ENCODE peak calls at places on chromosomes 1 and 21, in four cellular contexts. T is breast epithelium, S is vagina, L is tibial nerve. G is an unnamed sample.
A peak's percentile ranks its signal among the peaks of the same experiment; 100 is the strongest.

GRCh38 chr21:16588433-16588860 is 858.7 kb downstream of the USP25 start:
- DNase-seq in T (peak; percentile 58), S (no peak), L (peak; percentile 56), G (peak; percentile 29)

GRCh38 chr1:156014829-156015228 is 5.9 kb downstream of the SSR2 start:
- DNase-seq in T (no peak), S (no peak), L (no peak), G (no peak)

GRCh38 chr21:33586927-33587326 is 1.6 kb downstream of the DONSON start:
- DNase-seq in T (no peak), S (no peak), L (no peak), G (no peak)

GRCh38 chr1:246329900-246330299 is 177.2 kb downstream of the SMYD3 start:
- DNase-seq in T (no peak), S (no peak), L (no peak), G (no peak)

GRCh38 chr1:29120955-29121485 is 2.7 kb downstream of the TMEM200B start:
- DNase-seq in T (no peak), S (no peak), L (no peak), G (no peak)

GRCh38 chr21:36499578-36500471 is 19.9 kb upstream of the CLDN14 start:
- DNase-seq in T (peak; percentile 86), S (no peak), L (no peak), G (peak; percentile 70)

GRCh38 chr1:153912349-153912748 is 10.4 kb downstream of the GATAD2B start:
- DNase-seq in T (no peak), S (no peak), L (no peak), G (no peak)

GRCh38 chr1:31054349-31054748 is 11.2 kb downstream of the PUM1 start:
- DNase-seq in T (no peak), S (no peak), L (no peak), G (no peak)

GRCh38 chr1:50172299-50172698 is 63.6 kb downstream of the ELAVL4 start:
- DNase-seq in T (no peak), S (no peak), L (no peak), G (no peak)

GRCh38 chr1:98468111-98468717 is 193.3 kb upstream of the SNX7 start:
- DNase-seq in T (no peak), S (no peak), L (no peak), G (no peak)

GRCh38 chr1:244865028-244865371 is 657 bp upstream of the HNRNPU start:
- DNase-seq in T (no peak), S (peak; percentile 88), L (no peak), G (no peak)

GRCh38 chr1:229694053-229694693 is 68.1 kb downstream of the URB2 start:
- DNase-seq in T (no peak), S (peak; percentile 98), L (peak; percentile 78), G (no peak)

GRCh38 chr1:33181906-33182305 is at the start of gene TRIM62:
- DNase-seq in T (peak; percentile 81), S (peak; percentile 90), L (peak; percentile 82), G (peak; percentile 92)

GRCh38 chr1:200867018-200867811 is 5.6 kb upstream of the GPR25 start:
- DNase-seq in T (no peak), S (no peak), L (no peak), G (no peak)

GRCh38 chr1:33099290-33100118 is 18.6 kb downstream of the AZIN2 start:
- DNase-seq in T (peak; percentile 69), S (no peak), L (peak; percentile 37), G (no peak)

GRCh38 chr1:7516341-7516740 is 254.8 kb upstream of the VAMP3 start:
- DNase-seq in T (no peak), S (no peak), L (no peak), G (no peak)

GRCh38 chr1:117599286-117599685 is 6.6 kb upstream of the TENT5C start:
- DNase-seq in T (no peak), S (no peak), L (no peak), G (no peak)

GRCh38 chr1:171798311-171798710 is 16.9 kb downstream of the METTL13 start:
- DNase-seq in T (no peak), S (no peak), L (no peak), G (no peak)

GRCh38 chr1:113396585-113396984 is 6.3 kb downstream of the MAGI3 start:
- DNase-seq in T (no peak), S (no peak), L (no peak), G (no peak)

GRCh38 chr1:226867461-226868054 is 2.9 kb upstream of the PSEN2 start:
- DNase-seq in T (no peak), S (peak; percentile 42), L (no peak), G (no peak)

GRCh38 chr1:7549277-7549676 is 221.8 kb upstream of the VAMP3 start:
- DNase-seq in T (no peak), S (no peak), L (no peak), G (no peak)

GRCh38 chr1:53043271-53043670 is 18.7 kb upstream of the PODN start:
- DNase-seq in T (no peak), S (no peak), L (no peak), G (no peak)

DNA sequence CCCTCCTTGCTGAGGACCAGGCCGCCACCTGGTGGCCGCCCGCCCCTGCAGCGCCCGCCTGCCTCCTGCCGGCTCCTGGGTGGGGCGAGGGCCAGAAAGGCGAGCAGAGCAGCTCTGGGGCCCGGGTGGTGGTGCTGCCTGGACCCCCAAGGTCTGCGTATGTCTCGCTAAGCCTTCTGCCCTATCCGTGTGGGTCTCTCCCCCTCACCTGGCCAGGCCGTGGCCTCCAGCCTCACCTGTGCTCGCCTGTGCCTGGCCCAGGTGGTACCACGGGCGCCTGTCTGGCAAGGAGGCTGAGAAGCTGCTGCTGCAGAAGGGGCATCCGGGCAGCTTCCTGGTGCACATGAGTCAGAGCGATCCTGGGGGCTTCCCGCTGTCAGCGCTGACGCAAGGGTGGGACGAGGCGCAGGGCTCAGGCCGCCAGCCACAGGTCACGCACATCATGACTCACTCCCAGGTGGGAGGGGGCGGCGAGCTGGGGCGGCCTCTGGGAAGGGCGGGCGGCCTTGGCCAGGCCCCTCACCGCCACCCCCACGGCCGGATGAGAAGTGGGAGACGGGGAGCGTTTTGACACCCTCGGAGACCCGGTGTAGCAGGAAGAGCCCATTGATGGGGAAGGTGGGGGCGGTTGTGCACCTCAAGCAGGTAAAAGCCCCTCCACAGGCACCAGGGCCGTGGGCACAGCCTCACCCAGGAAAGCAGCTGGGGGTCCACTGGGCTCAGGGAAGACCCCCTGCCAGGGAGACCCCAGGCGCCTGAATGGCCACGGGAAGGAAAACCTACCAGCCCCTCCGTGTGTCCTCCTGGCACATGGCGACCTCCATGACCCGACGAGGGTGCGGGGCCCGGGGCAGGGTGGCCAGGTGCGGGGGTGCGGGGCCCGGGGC is 9.9 kb downstream of the RNF223 start:
- DNase-seq in T (no peak), S (no peak), L (no peak), G (peak; percentile 94)
- TF ChIP-seq POLR2A in T (no peak), S (no peak), L (no peak), G (no peak)

DNA sequence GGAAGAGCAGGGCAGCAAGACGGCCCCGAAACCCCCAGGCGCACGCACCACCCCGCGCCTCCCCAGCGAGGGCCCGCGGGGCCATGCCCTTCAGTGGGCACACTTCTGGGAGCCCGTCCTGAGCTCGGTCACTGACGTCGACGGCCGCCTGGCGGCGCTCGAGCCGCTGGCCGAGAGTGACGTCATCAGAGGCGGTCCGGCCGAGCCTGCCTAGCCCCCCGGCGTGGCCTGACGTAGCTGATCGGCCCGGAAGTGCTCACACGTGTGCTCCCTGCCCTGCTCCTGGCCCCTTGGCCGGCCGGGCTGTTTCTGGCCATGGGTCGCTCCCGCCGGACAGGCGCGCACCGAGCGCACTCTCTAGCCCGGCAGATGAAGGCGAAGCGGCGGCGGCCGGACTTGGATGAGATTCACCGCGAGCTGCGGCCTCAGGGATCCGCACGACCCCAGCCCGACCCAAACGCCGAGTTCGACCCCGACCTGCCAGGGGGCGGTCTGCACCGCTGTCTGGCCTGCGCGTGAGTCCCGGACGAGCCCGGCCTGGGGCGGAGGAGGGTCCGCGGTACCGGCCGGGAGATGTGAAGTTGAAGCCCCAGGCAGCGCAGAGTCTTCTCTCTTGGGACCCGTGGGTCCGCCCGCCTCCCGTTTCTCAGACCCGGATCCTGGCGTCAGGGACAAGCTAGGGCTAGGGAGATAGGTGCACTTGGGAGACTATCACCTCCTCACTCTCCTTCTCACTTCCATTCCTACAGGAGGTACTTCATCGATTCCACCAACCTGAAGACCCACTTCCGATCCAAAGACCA is at the start of gene ZNF593:
- DNase-seq in T (peak; percentile 93), S (no peak), L (peak; percentile 80), G (peak; percentile 99)
- TF ChIP-seq POLR2A in T (peak; percentile 52), S (no peak), L (peak; percentile 57), G (no peak)

GRCh38 chr1:211830330-211831142 is at the start of gene LPGAT1:
- DNase-seq in T (peak; percentile 82), S (no peak), L (peak; percentile 44), G (peak; percentile 96)
- TF ChIP-seq POLR2A in T (no peak), S (no peak), L (no peak), G (no peak)

GRCh38 chr21:43775795-43776430 is at the start of gene CSTB:
- DNase-seq in T (peak; percentile 77), S (no peak), L (peak; percentile 74), G (peak; percentile 98)
- TF ChIP-seq POLR2A in T (peak; percentile 28), S (peak; percentile 59), L (peak; percentile 80), G (no peak)

G was measured in upper lobe of left lung.